ENCODE peak calls at places on chromosomes 12 and 14, in six cellular contexts. F is PC-3, D is neural crest cell, E is HFFc6, P is A549, Y is fibroblast of pulmonary artery. J is an unnamed sample.

GRCh38 chr14:23306113-23306411 is 571 bp upstream of the BCL2L2 start:
- DNase-seq in E (no peak), D (no peak), P (no peak), Y (no peak), F (peak; percentile 37), J (no peak)

GRCh38 chr12:22978962-22979361 is 354.0 kb downstream of the ETNK1 start:
- DNase-seq in D (no peak), E (peak; percentile 88), Y (peak; percentile 85), F (peak; percentile 22), P (no peak), J (no peak)

GRCh38 chr12:90947869-90948268 is 7.1 kb downstream of the CCER1 start:
- DNase-seq in F (no peak), Y (no peak), E (no peak), D (no peak), P (no peak), J (no peak)

GRCh38 chr14:101509730-101510371 is 51.4 kb upstream of the DIO3 start:
- DNase-seq in Y (no peak), E (no peak), P (no peak), D (no peak), F (no peak), J (no peak)

GRCh38 chr12:57063991-57064725 is 14.2 kb upstream of the MYO1A start:
- DNase-seq in F (no peak), D (no peak), Y (no peak), E (no peak), P (no peak), J (no peak)

GRCh38 chr14:63343878-63344277 is 25.1 kb upstream of the GPHB5 start:
- DNase-seq in Y (peak; percentile 48), F (peak; percentile 87), D (no peak), E (no peak), P (no peak), J (no peak)

GRCh38 chr14:76219873-76220272 is 68.2 kb downstream of the GPATCH2L start:
- DNase-seq in E (no peak), P (no peak), D (no peak), F (no peak), Y (no peak), J (no peak)

GRCh38 chr12:6996040-6996441 is 22.2 kb downstream of the LPCAT3 start:
- DNase-seq in P (no peak), Y (peak; percentile 52), D (no peak), E (peak; percentile 75), F (peak; percentile 14), J (no peak)

GRCh38 chr12:118377005-118377890 is 893 bp downstream of the SUDS3 start:
- DNase-seq in F (peak; percentile 25), Y (no peak), D (no peak), E (no peak), P (no peak), J (peak; percentile 5)

GRCh38 chr12:14920475-14921126 is 17.7 kb downstream of the ERP27 start:
- DNase-seq in Y (no peak), D (no peak), F (no peak), P (no peak), E (no peak), J (no peak)

GRCh38 chr14:74488788-74489397 is 4.2 kb downstream of the NPC2 start:
- DNase-seq in D (no peak), Y (peak; percentile 72), P (no peak), E (peak; percentile 53), F (peak; percentile 93), J (no peak)

GRCh38 chr14:98715054-98715453 is 556.9 kb downstream of the BCL11B start:
- DNase-seq in E (no peak), P (no peak), Y (no peak), D (no peak), F (no peak), J (no peak)

GRCh38 chr12:132482771-132483170 is 7.2 kb upstream of the FBRSL1 start:
- DNase-seq in D (no peak), F (no peak), Y (no peak), P (no peak), E (no peak), J (no peak)

GRCh38 chr12:41286426-41286825 is 98.3 kb downstream of the PDZRN4 start:
- DNase-seq in E (no peak), P (no peak), Y (no peak), D (no peak), F (peak; percentile 42), J (no peak)

GRCh38 chr14:68951051-68951797 is 27.9 kb downstream of the ACTN1 start:
- DNase-seq in F (peak; percentile 100), Y (peak; percentile 96), D (no peak), E (peak; percentile 98), P (peak; percentile 80), J (no peak)

GRCh38 chr12:128365831-128366231 is 98.9 kb downstream of the TMEM132C start:
- DNase-seq in Y (no peak), P (no peak), F (no peak), E (no peak), D (peak; percentile 37), J (no peak)

GRCh38 chr12:2739832-2740641 is 54.7 kb upstream of the FKBP4 start:
- DNase-seq in E (peak; percentile 60), P (no peak), Y (peak; percentile 61), D (peak; percentile 11), F (peak; percentile 64), J (no peak)
- TF ChIP-seq CTCF in E (peak; percentile 84), P (peak; percentile 56), Y (peak; percentile 60), D (peak; percentile 82), F (peak; percentile 71), J (no peak)

DNA sequence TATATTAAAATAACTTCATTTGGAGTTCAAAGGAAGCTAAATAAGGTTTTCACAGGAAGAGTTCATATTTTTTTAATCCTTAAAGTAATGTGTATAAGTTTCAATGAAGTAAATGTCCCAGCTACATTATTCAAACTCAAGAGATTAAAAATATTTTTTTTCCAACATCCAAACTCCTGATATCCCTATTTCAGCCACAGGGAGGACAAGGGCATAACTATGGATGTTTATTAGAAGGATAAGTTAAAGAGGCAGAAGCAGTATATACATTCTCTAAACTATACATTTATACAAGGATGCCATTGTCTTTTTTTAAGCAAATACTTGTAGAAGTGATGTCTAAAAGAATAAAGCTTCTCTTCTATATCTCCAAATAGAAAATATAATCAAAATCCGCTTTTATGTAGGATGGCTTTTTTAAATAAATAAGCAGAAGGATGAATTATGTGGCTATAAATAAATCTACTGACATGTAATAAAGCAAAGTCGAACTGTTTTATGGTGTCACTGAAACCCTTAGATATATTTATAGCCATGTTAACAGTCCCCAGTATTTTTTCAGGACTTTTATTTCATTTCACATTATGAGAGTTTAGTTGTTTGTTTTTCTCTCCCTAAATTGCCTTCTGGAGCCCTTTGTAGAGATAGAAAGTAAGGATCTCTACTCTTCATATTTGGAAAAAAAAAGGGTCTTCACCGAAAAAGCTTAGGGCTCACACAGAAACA is 936.5 kb downstream of the DIO2 start:
- DNase-seq in F (peak; percentile 23), E (no peak), P (no peak), D (no peak), Y (peak; percentile 7), J (no peak)
- TF ChIP-seq CTCF in F (peak; percentile 43), E (peak; percentile 39), P (no peak), D (peak; percentile 44), Y (peak; percentile 22), J (no peak)

DNA sequence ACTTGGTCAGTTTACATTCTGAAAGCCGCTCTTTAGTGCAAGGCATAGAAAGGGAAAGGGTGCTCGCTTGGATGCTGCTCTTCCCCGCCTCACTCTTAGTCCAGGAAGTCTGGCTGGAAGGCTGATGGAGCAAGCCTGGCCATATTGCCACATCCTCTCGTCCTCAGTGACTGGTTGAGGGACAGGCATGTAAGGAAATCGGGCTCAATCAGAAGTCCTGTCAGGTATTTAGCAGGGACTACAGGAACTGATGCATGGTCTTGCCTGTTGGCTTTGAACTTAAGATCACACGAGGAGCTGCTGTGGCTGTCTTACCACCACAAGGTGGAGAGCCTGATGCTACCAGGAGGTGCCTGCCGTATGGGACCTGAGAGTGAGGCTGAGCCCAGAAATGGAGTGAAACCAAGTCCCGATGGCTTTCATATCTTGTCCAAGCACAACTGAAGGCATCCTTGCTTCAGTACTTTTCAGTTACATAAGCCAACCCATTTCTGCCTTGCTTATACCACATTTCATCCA is 10.7 kb upstream of the C12orf75 start:
- DNase-seq in D (no peak), F (no peak), E (no peak), P (no peak), Y (no peak), J (no peak)
- TF ChIP-seq CTCF in D (no peak), F (peak; percentile 10), E (peak; percentile 25), P (no peak), Y (no peak), J (no peak)

GRCh38 chr12:98939350-98939749 is 294.3 kb downstream of the APAF1 start:
- DNase-seq in E (no peak), Y (peak; percentile 42), D (no peak), F (peak; percentile 42), P (no peak), J (no peak)
- TF ChIP-seq CTCF in E (peak; percentile 65), Y (peak; percentile 50), D (peak; percentile 63), F (peak; percentile 77), P (peak; percentile 39), J (no peak)

GRCh38 chr12:113874999-113875561 is 91.0 kb downstream of the RBM19 start:
- DNase-seq in P (no peak), D (no peak), Y (peak; percentile 79), E (peak; percentile 59), F (peak; percentile 33), J (no peak)

GRCh38 chr12:113873741-113874140 is 92.4 kb downstream of the RBM19 start:
- DNase-seq in F (no peak), P (no peak), E (no peak), Y (no peak), D (no peak), J (no peak)

GRCh38 chr12:113875681-113876080 is 90.4 kb downstream of the RBM19 start:
- DNase-seq in Y (peak; percentile 73), D (no peak), P (no peak), F (no peak), E (peak; percentile 21), J (no peak)

GRCh38 chr12:113876160-113876559 is 90.0 kb downstream of the RBM19 start:
- DNase-seq in Y (no peak), E (no peak), P (no peak), D (no peak), F (no peak), J (no peak)

DNA sequence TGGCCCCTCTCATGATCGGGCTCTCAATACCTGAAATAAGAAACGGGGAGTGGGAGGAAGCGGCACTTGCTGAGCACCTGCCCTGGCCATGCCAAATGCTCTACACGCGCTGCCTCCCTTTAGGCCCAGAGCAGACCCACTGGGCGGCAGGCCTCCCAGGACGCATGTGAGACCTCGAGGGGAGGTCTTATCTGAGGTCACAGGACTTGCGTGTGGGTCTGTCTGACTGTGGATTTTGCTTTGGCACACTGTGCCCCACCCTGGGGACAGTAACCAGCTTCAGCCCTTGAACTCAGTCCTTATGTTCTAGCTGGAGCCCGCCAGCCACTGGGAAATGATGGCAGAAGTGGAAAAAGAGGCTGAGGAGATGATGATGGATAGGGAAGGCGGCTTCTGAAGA is 91.8 kb downstream of the RBM19 start:
- DNase-seq in E (no peak), P (no peak), D (no peak), F (no peak), Y (no peak), J (no peak)
- TF ChIP-seq CTCF in E (no peak), P (no peak), D (no peak), F (no peak), Y (no peak), J (no peak)

DNA sequence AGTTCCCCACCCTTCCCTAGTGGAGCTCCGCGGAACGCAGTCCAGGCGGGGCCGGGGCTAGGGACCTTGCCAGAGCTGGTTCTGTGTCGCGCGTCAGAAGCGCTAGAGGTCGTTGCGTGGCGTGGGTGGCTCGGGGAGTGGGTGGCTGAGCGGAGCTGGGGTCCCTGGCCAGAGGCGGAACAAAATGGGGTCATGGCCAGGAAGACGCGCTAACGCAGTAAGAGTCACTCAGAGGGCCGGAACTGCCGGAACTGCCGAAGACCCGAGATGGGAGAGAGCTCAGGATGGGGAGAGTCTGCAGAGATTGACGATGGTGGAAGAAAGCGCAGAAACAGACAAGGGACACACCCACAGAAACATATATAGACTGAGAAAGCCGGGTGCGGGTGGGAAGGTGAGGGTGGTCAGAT is 4.8 kb downstream of the DGKA start:
- DNase-seq in Y (no peak), F (no peak), E (no peak), P (no peak), D (no peak), J (no peak)
- TF ChIP-seq CTCF in Y (no peak), F (no peak), E (no peak), P (no peak), D (no peak), J (no peak)

J was measured in CD4-positive, alpha-beta T cell.